ENCODE peak calls at places on chromosomes 6 and 20, in nine cellular contexts. O is tibial artery; U is adrenal gland; D is dorsolateral prefrontal cortex; F is CD8-positive, alpha-beta memory T cell; E is SK-N-SH; Y is lung; P is spleen; C is CD4-positive, alpha-beta memory T cell. G is an unnamed sample.

GRCh38 chr6:74603676-74604075 is 602.2 kb downstream of the COL12A1 start:
- DNase-seq in F (no peak), U (no peak), Y (no peak), C (no peak), E (no peak), P (no peak), D (no peak), O (no peak), G (no peak)

GRCh38 chr6:125512621-125513020 is 210.9 kb upstream of the HDDC2 start:
- DNase-seq in D (no peak), F (no peak), E (no peak), P (no peak), O (no peak), C (no peak), Y (no peak), U (no peak), G (no peak)

GRCh38 chr20:4573564-4574355 is 147.9 kb upstream of the PRND start:
- DNase-seq in P (no peak), F (no peak), O (no peak), C (no peak), D (no peak), E (no peak), U (no peak), Y (no peak), G (no peak)

GRCh38 chr20:45798935-45799642 is 7.3 kb downstream of the DNTTIP1 start:
- DNase-seq in F (peak), P (no peak), O (peak), C (peak), D (peak), U (peak), E (peak), Y (peak), G (peak)

GRCh38 chr20:24816431-24816830 is 132.6 kb upstream of the CST7 start:
- DNase-seq in U (no peak), E (no peak), D (no peak), Y (no peak), C (no peak), P (peak), O (no peak), F (no peak), G (no peak)

GRCh38 chr20:5749512-5750490 is at the start of gene SHLD1:
- DNase-seq in O (peak), F (peak), P (peak), U (peak), D (peak), C (peak), Y (peak), E (peak), G (peak)

GRCh38 chr20:33522256-33522820 is 32.4 kb downstream of the CBFA2T2 start:
- DNase-seq in P (no peak), F (no peak), C (no peak), U (no peak), O (no peak), Y (no peak), D (no peak), E (no peak), G (no peak)

GRCh38 chr20:40680560-40680959 is 8.5 kb downstream of the MAFB start:
- DNase-seq in O (no peak), P (no peak), C (no peak), U (no peak), Y (no peak), D (no peak), E (no peak), F (no peak), G (no peak)

GRCh38 chr20:22575087-22575721 is 9.2 kb downstream of the FOXA2 start:
- DNase-seq in Y (no peak), F (no peak), U (no peak), D (no peak), P (no peak), O (no peak), C (no peak), E (no peak), G (no peak)

GRCh38 chr6:111176763-111177099 is 89.4 kb downstream of the SLC16A10 start:
- DNase-seq in P (no peak), E (no peak), U (no peak), C (no peak), O (no peak), Y (no peak), D (no peak), F (no peak), G (no peak)

GRCh38 chr6:157513004-157513603 is 132.1 kb downstream of the ZDHHC14 start:
- DNase-seq in F (no peak), P (no peak), E (no peak), Y (no peak), C (no peak), U (no peak), O (no peak), D (no peak), G (no peak)

GRCh38 chr6:30244560-30244959 is 31.4 kb upstream of the TRIM26 start:
- DNase-seq in Y (no peak), F (no peak), E (no peak), D (no peak), U (no peak), P (no peak), O (no peak), C (no peak), G (no peak)

GRCh38 chr6:112839525-112839961 is 492.4 kb downstream of the RFPL4B start:
- DNase-seq in P (no peak), E (no peak), Y (no peak), F (no peak), D (no peak), C (no peak), U (no peak), O (no peak), G (no peak)

GRCh38 chr6:52416629-52417151 is 3.5 kb upstream of the EFHC1 start:
- DNase-seq in D (peak), Y (peak), U (peak), E (peak), F (no peak), P (no peak), C (peak), O (no peak), G (no peak)

GRCh38 chr20:23646106-23646958 is 8.6 kb upstream of the CST3 start:
- DNase-seq in U (no peak), P (no peak), Y (no peak), C (no peak), O (no peak), E (no peak), F (no peak), D (no peak), G (no peak)

GRCh38 chr20:46268131-46268611 is 40.1 kb downstream of the CDH22 start:
- DNase-seq in C (no peak), U (no peak), F (no peak), Y (no peak), E (peak), P (no peak), D (no peak), O (no peak), G (no peak)

GRCh38 chr6:24883618-24884017 is 52.1 kb downstream of the RIPOR2 start:
- DNase-seq in P (no peak), C (no peak), Y (no peak), F (no peak), E (no peak), D (no peak), O (no peak), U (no peak), G (no peak)

GRCh38 chr20:2228926-2229325 is 66.9 kb upstream of the TGM3 start:
- DNase-seq in E (no peak), U (no peak), C (no peak), F (no peak), Y (no peak), D (no peak), P (no peak), O (no peak), G (no peak)

GRCh38 chr20:5205348-5206210 is 78.8 kb downstream of the CDS2 start:
- DNase-seq in F (peak), Y (peak), D (peak), O (peak), E (peak), U (peak), P (peak), C (peak), G (peak)

GRCh38 chr6:104943781-104944180 is 13.1 kb upstream of the LIN28B start:
- DNase-seq in U (no peak), P (no peak), Y (no peak), C (no peak), E (no peak), O (no peak), D (no peak), F (no peak), G (no peak)

GRCh38 chr20:13105864-13106457 is 97.2 kb downstream of the SPTLC3 start:
- DNase-seq in D (no peak), C (no peak), E (peak), P (no peak), O (no peak), Y (no peak), F (no peak), U (peak), G (no peak)

GRCh38 chr20:7926767-7927166 is 13.5 kb downstream of the HAO1 start:
- DNase-seq in E (peak), P (no peak), U (peak), O (no peak), C (no peak), Y (no peak), D (no peak), F (no peak), G (no peak)

GRCh38 chr6:7647504-7647903 is 57.5 kb downstream of the SNRNP48 start:
- DNase-seq in Y (no peak), P (no peak), U (no peak), C (no peak), O (no peak), F (no peak), D (no peak), E (peak), G (no peak)

GRCh38 chr20:5696011-5696559 is 54.1 kb upstream of the SHLD1 start:
- DNase-seq in F (no peak), E (no peak), Y (no peak), C (no peak), U (no peak), P (no peak), O (peak), D (no peak), G (no peak)

GRCh38 chr6:148757944-148758343 is 11.1 kb downstream of the UST start:
- DNase-seq in U (no peak), D (no peak), O (no peak), P (no peak), E (no peak), C (no peak), F (no peak), Y (no peak), G (no peak)

GRCh38 chr20:5549200-5549599 is 201.0 kb upstream of the SHLD1 start:
- DNase-seq in D (no peak), E (no peak), P (no peak), C (no peak), F (no peak), O (no peak), U (no peak), Y (no peak), G (no peak)

GRCh38 chr6:5851261-5851757 is 155.4 kb downstream of the NRN1 start:
- DNase-seq in Y (peak), P (peak), E (no peak), O (no peak), C (peak), D (peak), F (peak), U (peak), G (peak)

GRCh38 chr6:68559052-68559451 is 76.0 kb upstream of the ADGRB3 start:
- DNase-seq in Y (no peak), P (no peak), O (no peak), E (peak), F (no peak), C (no peak), U (no peak), D (peak), G (no peak)

GRCh38 chr6:41374618-41375590 is 39.5 kb downstream of the NCR2 start:
- DNase-seq in U (no peak), Y (no peak), E (peak), C (no peak), P (no peak), O (no peak), D (no peak), F (no peak), G (no peak)

GRCh38 chr6:93177451-93177850 is 241.9 kb downstream of the EPHA7 start:
- DNase-seq in D (no peak), C (no peak), U (no peak), F (no peak), E (no peak), Y (no peak), P (no peak), O (no peak), G (no peak)

GRCh38 chr6:136846046-136846445 is 23.7 kb downstream of the PEX7 start:
- DNase-seq in E (peak), U (peak), F (no peak), D (no peak), O (peak), C (peak), Y (no peak), P (no peak), G (no peak)

GRCh38 chr6:25623874-25624273 is 28.1 kb upstream of the SCGN start:
- DNase-seq in P (no peak), E (peak), U (peak), O (no peak), Y (no peak), D (no peak), F (no peak), C (no peak), G (no peak)

GRCh38 chr6:85669735-85670194 is 27.1 kb upstream of the SYNCRIP start:
- DNase-seq in E (no peak), O (no peak), P (no peak), F (no peak), C (peak), Y (no peak), U (no peak), D (no peak), G (no peak)

GRCh38 chr6:17930321-17930993 is 57.0 kb downstream of the KIF13A start:
- DNase-seq in U (peak), C (no peak), P (no peak), E (no peak), D (no peak), Y (no peak), O (no peak), F (no peak), G (no peak)

GRCh38 chr6:17928514-17929430 is 58.7 kb downstream of the KIF13A start:
- DNase-seq in U (no peak), E (no peak), F (no peak), C (no peak), P (no peak), Y (no peak), D (no peak), O (no peak), G (no peak)

GRCh38 chr6:17935188-17936149 is 52.0 kb downstream of the KIF13A start:
- DNase-seq in P (no peak), Y (no peak), F (no peak), E (no peak), O (no peak), C (no peak), U (no peak), D (no peak), G (no peak)

GRCh38 chr6:17931227-17931626 is 56.2 kb downstream of the KIF13A start:
- DNase-seq in U (no peak), C (no peak), Y (no peak), P (no peak), F (no peak), O (no peak), D (no peak), E (no peak), G (no peak)

DNA sequence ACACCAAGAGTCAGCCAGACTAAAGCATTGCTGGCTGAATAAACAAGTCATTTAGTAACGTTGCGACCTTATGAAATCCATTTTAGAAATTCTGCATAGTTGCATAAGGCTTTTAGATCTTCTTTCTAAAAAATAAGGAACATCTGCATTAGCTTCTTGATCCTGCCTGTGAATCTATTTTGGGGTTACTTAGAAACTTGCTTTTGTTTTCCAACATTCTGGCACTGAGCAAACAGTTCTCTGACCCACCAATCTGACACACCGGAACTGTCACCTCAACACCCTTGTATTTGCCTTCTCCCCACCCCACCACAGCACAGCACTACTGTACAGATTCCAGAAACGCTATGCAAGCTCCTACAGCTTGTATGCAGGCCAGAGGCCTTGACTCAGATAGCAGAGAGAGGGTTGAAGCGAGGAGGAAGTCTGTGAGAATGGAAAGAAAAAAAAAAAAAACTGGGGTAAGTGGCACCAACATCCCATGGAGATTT is 55.0 kb downstream of the KIF13A start:
- DNase-seq in O (peak), D (no peak), P (no peak), Y (peak), C (no peak), F (no peak), U (peak), E (no peak), G (no peak)
- H3K27ac ChIP-seq in O (peak), D (no peak), P (peak), Y (peak), C (no peak), F (no peak), U (peak), E (no peak), G (peak)

DNA sequence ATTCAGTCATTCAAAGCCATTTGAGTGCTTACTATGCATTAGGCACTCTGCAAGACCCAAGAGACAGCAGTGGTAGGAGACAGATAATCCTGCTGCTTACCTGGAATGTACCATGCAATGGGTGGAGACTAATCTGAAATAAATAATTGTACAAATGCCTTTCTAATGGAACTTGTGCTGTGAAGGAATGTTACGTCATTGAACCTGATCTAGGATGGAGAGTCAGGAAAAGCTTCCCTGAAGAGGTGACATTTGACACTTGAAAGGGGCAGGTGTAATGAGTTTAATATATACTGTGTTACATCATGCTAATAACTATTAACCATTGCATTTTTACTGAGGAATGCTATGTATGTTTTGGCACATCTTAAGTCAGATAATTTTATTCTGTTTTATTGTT is 491.0 kb upstream of the FLRT3 start:
- DNase-seq in Y (no peak), F (no peak), P (no peak), D (no peak), C (no peak), U (no peak), O (no peak), E (no peak), G (no peak)
- H3K27ac ChIP-seq in Y (no peak), F (no peak), P (no peak), D (no peak), C (no peak), U (no peak), O (no peak), E (no peak), G (no peak)

GRCh38 chr6:89008299-89008698 is 44.9 kb upstream of the RNGTT start:
- DNase-seq in E (no peak), D (no peak), U (no peak), Y (no peak), P (no peak), F (no peak), O (no peak), C (no peak), G (no peak)
- H3K27ac ChIP-seq in E (no peak), D (no peak), U (no peak), Y (no peak), P (peak), F (no peak), O (peak), C (no peak), G (no peak)

DNA sequence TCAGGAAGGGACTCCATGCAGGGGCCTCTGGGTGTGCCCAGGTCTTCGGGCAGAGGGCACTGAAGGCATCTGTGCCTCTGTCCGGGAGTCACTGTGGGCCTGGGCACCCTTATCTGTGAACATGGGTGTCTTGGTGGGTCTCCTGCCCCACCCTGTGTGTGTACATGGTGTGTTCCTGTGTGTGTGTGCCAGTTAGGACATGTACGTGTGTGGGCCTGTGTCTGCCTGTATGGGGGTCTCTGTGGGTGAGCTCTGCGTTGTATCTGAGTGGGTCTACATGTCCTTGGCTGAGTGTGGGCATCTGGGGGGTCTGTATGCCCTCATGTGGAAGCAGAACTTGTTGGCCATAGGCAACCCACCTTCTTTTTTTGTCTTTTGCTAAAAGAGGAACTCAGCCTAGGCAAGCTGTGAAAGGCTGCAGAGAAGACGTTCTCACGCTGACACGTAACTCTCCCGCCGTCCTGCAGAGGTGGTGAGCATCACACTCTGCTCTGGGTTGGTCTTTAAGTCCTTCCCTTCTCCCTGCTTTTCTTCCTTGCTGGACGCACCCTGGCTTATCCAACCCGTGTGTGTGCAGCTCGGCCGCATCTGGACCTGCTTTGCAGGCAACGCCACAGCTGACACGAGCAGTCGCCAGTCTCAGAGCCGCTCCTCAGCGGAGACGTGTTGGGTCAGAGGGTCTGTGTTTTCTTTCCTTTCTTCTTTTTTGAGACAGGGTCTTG is 532 bp upstream of the NPBWR2 start:
- DNase-seq in O (no peak), D (no peak), U (no peak), E (no peak), Y (no peak), F (no peak), C (no peak), P (peak), G (no peak)
- H3K27ac ChIP-seq in O (no peak), D (no peak), U (no peak), E (no peak), Y (no peak), F (no peak), C (no peak), P (peak), G (no peak)

DNA sequence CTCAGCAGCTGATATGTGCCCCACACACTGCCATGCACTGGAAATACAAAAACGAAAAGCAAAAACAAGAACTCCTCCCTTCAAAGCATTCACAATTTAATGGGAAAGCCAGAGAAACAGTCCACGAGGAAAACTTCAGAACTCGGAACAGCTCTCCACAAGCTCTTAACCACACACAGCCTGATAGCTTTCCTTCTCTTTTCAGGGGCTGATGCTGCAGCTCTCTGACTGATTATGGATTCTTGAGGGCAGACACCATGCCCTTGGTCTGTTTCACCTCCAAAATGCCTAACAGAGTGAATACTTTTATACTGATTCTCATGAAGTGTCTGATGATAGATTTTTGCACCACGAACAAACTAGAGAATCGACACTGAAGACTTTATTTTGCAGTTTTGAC is 282.1 kb downstream of the CD83 start:
- DNase-seq in P (no peak), U (no peak), O (no peak), C (no peak), Y (no peak), D (no peak), F (no peak), E (no peak), G (no peak)
- H3K27ac ChIP-seq in P (no peak), U (no peak), O (no peak), C (no peak), Y (no peak), D (no peak), F (no peak), E (no peak), G (no peak)

GRCh38 chr6:163419413-163420314 is 5.1 kb downstream of the QKI start:
- DNase-seq in D (no peak), O (no peak), U (peak), F (no peak), Y (no peak), C (no peak), P (no peak), E (no peak), G (no peak)
- H3K27ac ChIP-seq in D (peak), O (peak), U (peak), F (peak), Y (no peak), C (no peak), P (peak), E (no peak), G (peak)

GRCh38 chr6:1885576-1886003 is 275.9 kb downstream of the FOXC1 start:
- DNase-seq in D (no peak), Y (no peak), O (no peak), E (no peak), U (no peak), C (no peak), P (no peak), F (no peak), G (no peak)
- H3K27ac ChIP-seq in D (no peak), Y (no peak), O (peak), E (peak), U (no peak), C (no peak), P (no peak), F (no peak), G (no peak)

GRCh38 chr20:63681609-63682142 is 14.8 kb upstream of the TNFRSF6B start:
- DNase-seq in E (no peak), D (no peak), O (no peak), U (no peak), Y (no peak), C (no peak), P (no peak), F (no peak), G (no peak)
- H3K27ac ChIP-seq in E (peak), D (peak), O (peak), U (peak), Y (peak), C (no peak), P (peak), F (no peak), G (no peak)

G was measured in substantia nigra.